ENCODE peak calls at places on chromosomes 1 and 21, in five cellular contexts. A is fibroblast of lung, M is PC-3, Q is HepG2, R is keratinocyte. W is an unnamed sample. For H4K20me1, the result is how much of the 10 kb centered on the place peaks cover.

GRCh38 chr1:180502361-180503273 is at the start of gene ACBD6:
- DNase-seq in A (peak), Q (peak), R (no peak), M (peak), W (peak)

GRCh38 chr21:33642896-33643657 is 776 bp downstream of the ITSN1 start:
- DNase-seq in R (no peak), Q (no peak), M (peak), A (peak), W (peak)

GRCh38 chr1:34013958-34014737 is 150.3 kb downstream of the HMGB4 start:
- DNase-seq in Q (no peak), M (no peak), A (no peak), R (no peak), W (no peak)

GRCh38 chr1:152109998-152110294 is 5.3 kb downstream of the TCHH start:
- DNase-seq in R (no peak), Q (no peak), M (no peak), A (no peak), W (no peak)

GRCh38 chr1:87155648-87156047 is 173.0 kb upstream of the LMO4 start:
- DNase-seq in Q (no peak), M (no peak), R (no peak), A (no peak), W (no peak)

GRCh38 chr1:28249013-28249870 is 10.1 kb upstream of the SESN2 start:
- DNase-seq in Q (no peak), A (peak), R (no peak), M (peak), W (peak)

GRCh38 chr1:151158311-151158710 is 1.9 kb downstream of the TNFAIP8L2 start:
- DNase-seq in M (no peak), R (no peak), Q (no peak), A (no peak), W (no peak)

GRCh38 chr1:33456302-33456886 is 16.1 kb upstream of the ZSCAN20 start:
- DNase-seq in M (no peak), Q (no peak), R (no peak), A (peak), W (no peak)

GRCh38 chr1:108830119-108831008 is 26.5 kb downstream of the AKNAD1 start:
- DNase-seq in A (peak), R (peak), Q (peak), M (peak), W (peak)

GRCh38 chr1:183267646-183268431 is 81.8 kb downstream of the LAMC2 start:
- DNase-seq in M (peak), R (peak), Q (no peak), A (peak), W (peak)

GRCh38 chr1:60541831-60542532 is 468.4 kb upstream of the C1orf87 start:
- DNase-seq in A (no peak), R (no peak), M (no peak), Q (no peak), W (no peak)

GRCh38 chr1:175572932-175573871 is 170.2 kb downstream of the TNR start:
- DNase-seq in R (no peak), Q (no peak), A (no peak), M (no peak), W (no peak)

GRCh38 chr21:43916691-43917514 is 51.9 kb downstream of the AGPAT3 start:
- DNase-seq in Q (no peak), A (no peak), M (no peak), R (no peak), W (no peak)

GRCh38 chr1:60281360-60281932 is 207.9 kb upstream of the C1orf87 start:
- DNase-seq in M (peak), Q (peak), A (peak), R (no peak), W (peak)

GRCh38 chr1:184632415-184633175 is 122.1 kb downstream of the EDEM3 start:
- DNase-seq in R (no peak), Q (no peak), A (no peak), M (peak), W (no peak)

GRCh38 chr1:91579658-91580228 is 79.1 kb downstream of the CDC7 start:
- DNase-seq in Q (no peak), A (no peak), M (no peak), R (no peak), W (no peak)

GRCh38 chr1:180927348-180927747 is 14.7 kb downstream of the KIAA1614 start:
- DNase-seq in R (no peak), Q (peak), M (no peak), A (no peak), W (no peak)

GRCh38 chr1:90175490-90176157 is 180.7 kb downstream of the ZNF326 start:
- DNase-seq in Q (no peak), A (no peak), R (no peak), M (no peak), W (no peak)

GRCh38 chr1:46793126-46793525 is 5.7 kb upstream of the CYP4B1 start:
- DNase-seq in M (no peak), A (no peak), R (no peak), Q (no peak), W (no peak)

GRCh38 chr1:33367488-33368405 is 46.8 kb upstream of the A3GALT2 start:
- DNase-seq in M (peak), Q (peak), A (peak), R (no peak), W (no peak)

GRCh38 chr1:110201157-110201825 is 8.8 kb upstream of the KCNC4 start:
- DNase-seq in M (no peak), R (no peak), A (no peak), Q (no peak), W (no peak)

GRCh38 chr1:170805957-170806662 is 129.2 kb upstream of the MROH9 start:
- DNase-seq in M (no peak), Q (no peak), A (no peak), R (no peak), W (no peak)

GRCh38 chr21:44658913-44659595 is 1.3 kb downstream of the KRTAP12-3 start:
- DNase-seq in R (no peak), Q (no peak), A (no peak), M (no peak), W (no peak)

GRCh38 chr21:41601573-41602371 is 93.8 kb upstream of the TMPRSS2 start:
- DNase-seq in Q (no peak), M (peak), A (peak), R (no peak), W (peak)

GRCh38 chr1:94926915-94927404 is at the start of gene CNN3:
- DNase-seq in A (peak), R (no peak), M (peak), Q (peak), W (peak)

GRCh38 chr1:226787071-226787470 is 48.0 kb upstream of the ITPKB start:
- DNase-seq in R (no peak), Q (no peak), A (no peak), M (no peak), W (no peak)

GRCh38 chr1:39540504-39541031 is 36.0 kb downstream of the PABPC4 start:
- DNase-seq in Q (no peak), A (peak), M (no peak), R (no peak), W (peak)

GRCh38 chr1:246153796-246154212 is 353.3 kb downstream of the SMYD3 start:
- DNase-seq in Q (no peak), M (peak), R (no peak), A (peak), W (peak)

GRCh38 chr1:50702395-50702794 is 257.7 kb downstream of the FAF1 start:
- DNase-seq in Q (no peak), A (no peak), R (no peak), M (no peak), W (no peak)

GRCh38 chr1:214117780-214118179 is 130.0 kb downstream of the PROX1 start:
- DNase-seq in M (no peak), A (no peak), R (no peak), Q (no peak), W (no peak)

GRCh38 chr1:7743346-7743745 is 27.8 kb upstream of the VAMP3 start:
- DNase-seq in M (no peak), A (no peak), Q (no peak), R (no peak), W (no peak)

GRCh38 chr1:193747579-193747978 is 561.2 kb upstream of the B3GALT2 start:
- DNase-seq in R (no peak), A (peak), Q (no peak), M (peak), W (peak)

GRCh38 chr1:201648066-201648910 is 109.4 kb downstream of the NAV1 start:
- DNase-seq in A (peak), Q (no peak), M (peak), R (no peak), W (peak)

GRCh38 chr1:15939181-15940109 is 36.5 kb downstream of the ZBTB17 start:
- DNase-seq in M (peak), A (peak), Q (peak), R (no peak), W (no peak)

GRCh38 chr1:21205416-21205815 is 28.7 kb upstream of the EIF4G3 start:
- DNase-seq in A (no peak), R (no peak), M (peak), Q (no peak), W (no peak)

GRCh38 chr1:149845416-149845815 is 54.0 kb upstream of the BOLA1 start:
- DNase-seq in M (no peak), R (no peak), Q (no peak), A (no peak), W (no peak)

GRCh38 chr1:213127074-213127473 is 76.0 kb downstream of the RPS6KC1 start:
- DNase-seq in R (no peak), M (peak), A (no peak), Q (no peak), W (no peak)

GRCh38 chr1:115134850-115135484 is 45.7 kb upstream of the TSPAN2 start:
- DNase-seq in R (no peak), M (peak), Q (no peak), A (peak), W (peak)

GRCh38 chr1:6485937-6486250 is 5.6 kb downstream of the PLEKHG5 start:
- DNase-seq in R (no peak), M (no peak), A (no peak), Q (no peak), W (no peak)

DNA sequence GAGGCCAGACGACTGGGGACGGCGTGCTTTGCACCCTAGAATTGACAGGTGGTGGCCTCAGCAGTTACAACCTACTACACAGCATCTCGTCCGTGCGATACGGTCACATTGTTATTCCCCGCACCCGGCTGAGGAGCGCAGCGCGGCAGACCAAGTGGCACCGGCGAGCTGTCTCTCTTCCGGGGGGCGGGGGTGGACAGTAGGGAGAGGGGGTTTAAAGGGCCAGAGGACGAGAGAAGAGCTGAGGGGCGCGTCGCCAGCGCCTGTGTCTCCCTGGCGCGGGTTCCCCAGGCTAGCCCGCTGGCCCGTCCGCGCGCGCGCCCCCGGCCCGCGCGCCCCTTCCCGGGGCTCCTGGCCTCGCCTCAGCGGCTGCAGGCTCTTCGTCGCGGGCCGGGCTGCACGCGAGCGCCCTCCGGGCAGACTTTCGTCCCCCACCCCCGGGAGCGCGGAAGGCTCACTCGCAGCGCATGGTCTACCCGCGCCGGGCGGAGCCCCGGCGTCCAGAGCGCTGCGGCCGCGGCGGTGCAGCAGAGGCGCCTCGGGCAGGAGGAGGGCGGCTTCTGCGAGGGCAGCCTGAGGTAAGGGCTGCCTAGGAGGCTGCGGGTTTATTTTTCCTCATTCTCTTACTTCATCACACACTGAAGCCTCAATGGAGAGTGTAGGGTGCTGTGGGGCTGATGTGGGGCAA is at the start of gene PDE4B:
- DNase-seq in M (no peak), R (no peak), A (peak), Q (no peak), W (peak)
- TF ChIP-seq EZH2 in M (no peak), R (no peak), A (no peak), Q (no peak), W (no peak)

GRCh38 chr1:225469051-225469450 is 41.2 kb upstream of the LBR start:
- DNase-seq in Q (no peak), M (no peak), R (no peak), A (no peak), W (no peak)
- H3K4me3 ChIP-seq in Q (no peak), M (no peak), R (no peak), A (no peak), W (no peak)

GRCh38 chr1:155976062-155976912 is 2.1 kb downstream of the ARHGEF2 start:
- DNase-seq in Q (no peak), M (peak), A (peak), R (no peak), W (peak)
- H4K20me1 ChIP-seq in Q (under half), M (under half), A (under half), R (under half), W (half or more)

DNA sequence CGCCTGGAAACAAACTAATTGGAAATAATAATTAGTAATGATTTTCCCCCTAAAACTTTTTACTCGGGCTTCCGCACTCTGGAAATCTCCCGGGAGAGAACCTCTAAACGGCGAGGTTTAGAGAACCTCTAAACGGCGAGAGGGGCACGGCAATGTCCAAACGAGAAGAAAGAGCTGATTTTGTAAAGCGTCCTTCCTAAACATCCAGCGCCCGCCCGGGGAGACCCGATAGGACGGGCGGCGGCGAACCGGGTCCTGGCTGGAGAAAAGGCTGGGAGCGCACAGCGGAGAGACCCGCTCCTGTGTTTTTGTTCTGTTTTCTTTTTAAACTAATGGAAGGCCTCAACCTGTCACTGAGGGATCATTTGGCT is 1.6 kb downstream of the PAX7 start:
- DNase-seq in Q (no peak), M (no peak), A (no peak), R (no peak), W (no peak)
- TF ChIP-seq EZH2 in Q (no peak), M (no peak), A (no peak), R (no peak), W (no peak)

DNA sequence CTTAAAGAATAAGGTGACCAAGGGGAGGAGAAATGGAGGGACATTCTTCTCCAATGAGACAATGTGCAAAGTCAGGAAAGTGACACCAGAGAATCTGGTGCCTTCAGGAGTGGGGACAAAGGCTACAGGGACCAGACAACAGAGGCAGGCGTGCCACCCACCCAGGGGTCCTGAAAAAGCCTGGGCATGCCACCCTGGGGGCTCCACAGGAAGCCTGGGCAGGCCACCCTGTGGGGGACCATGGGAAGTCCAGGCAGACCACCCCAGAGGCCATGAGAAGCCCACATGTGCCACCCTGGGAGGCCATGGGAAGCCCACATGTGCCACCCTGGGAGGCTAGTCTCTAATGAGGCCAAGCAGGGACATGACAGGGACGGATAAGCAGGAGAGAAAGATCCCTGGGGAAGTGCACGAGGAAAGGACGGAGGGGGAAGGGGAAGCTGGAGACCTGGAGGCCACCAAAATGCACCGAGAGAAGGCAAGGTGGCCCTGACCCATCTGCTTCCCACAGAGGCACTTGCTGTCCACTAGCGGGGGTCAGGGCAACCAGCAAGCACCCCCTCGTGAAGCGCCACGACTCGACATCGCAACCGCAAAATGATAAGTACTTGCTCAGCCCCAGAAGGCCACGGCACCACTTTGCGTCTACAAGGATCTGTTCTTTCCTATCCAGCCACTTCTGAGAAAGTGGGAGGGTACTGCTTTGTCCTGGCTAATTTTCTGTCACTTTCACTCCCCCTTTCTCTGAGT is 7.2 kb upstream of the PDE9A start:
- DNase-seq in A (no peak), Q (no peak), M (no peak), R (no peak), W (no peak)
- H3K4me3 ChIP-seq in A (no peak), Q (no peak), M (no peak), R (no peak), W (no peak)

GRCh38 chr1:2233997-2234761 is 6.1 kb downstream of the SKI start:
- DNase-seq in R (no peak), A (peak), M (peak), Q (peak), W (peak)
- H4K20me1 ChIP-seq in R (half or more), A (under half), M (half or more), Q (half or more), W (half or more)

GRCh38 chr1:1353389-1354151 is 4.4 kb upstream of the DVL1 start:
- DNase-seq in M (no peak), Q (no peak), A (no peak), R (no peak), W (no peak)

GRCh38 chr1:1356166-1356795 is 2.1 kb downstream of the MXRA8 start:
- DNase-seq in Q (no peak), R (no peak), M (no peak), A (no peak), W (no peak)

GRCh38 chr1:1352784-1353388 is 3.7 kb upstream of the DVL1 start:
- DNase-seq in R (no peak), M (no peak), Q (no peak), A (no peak), W (no peak)

GRCh38 chr1:1355376-1355775 is 3.0 kb downstream of the MXRA8 start:
- DNase-seq in M (peak), R (no peak), A (peak), Q (no peak), W (no peak)

DNA sequence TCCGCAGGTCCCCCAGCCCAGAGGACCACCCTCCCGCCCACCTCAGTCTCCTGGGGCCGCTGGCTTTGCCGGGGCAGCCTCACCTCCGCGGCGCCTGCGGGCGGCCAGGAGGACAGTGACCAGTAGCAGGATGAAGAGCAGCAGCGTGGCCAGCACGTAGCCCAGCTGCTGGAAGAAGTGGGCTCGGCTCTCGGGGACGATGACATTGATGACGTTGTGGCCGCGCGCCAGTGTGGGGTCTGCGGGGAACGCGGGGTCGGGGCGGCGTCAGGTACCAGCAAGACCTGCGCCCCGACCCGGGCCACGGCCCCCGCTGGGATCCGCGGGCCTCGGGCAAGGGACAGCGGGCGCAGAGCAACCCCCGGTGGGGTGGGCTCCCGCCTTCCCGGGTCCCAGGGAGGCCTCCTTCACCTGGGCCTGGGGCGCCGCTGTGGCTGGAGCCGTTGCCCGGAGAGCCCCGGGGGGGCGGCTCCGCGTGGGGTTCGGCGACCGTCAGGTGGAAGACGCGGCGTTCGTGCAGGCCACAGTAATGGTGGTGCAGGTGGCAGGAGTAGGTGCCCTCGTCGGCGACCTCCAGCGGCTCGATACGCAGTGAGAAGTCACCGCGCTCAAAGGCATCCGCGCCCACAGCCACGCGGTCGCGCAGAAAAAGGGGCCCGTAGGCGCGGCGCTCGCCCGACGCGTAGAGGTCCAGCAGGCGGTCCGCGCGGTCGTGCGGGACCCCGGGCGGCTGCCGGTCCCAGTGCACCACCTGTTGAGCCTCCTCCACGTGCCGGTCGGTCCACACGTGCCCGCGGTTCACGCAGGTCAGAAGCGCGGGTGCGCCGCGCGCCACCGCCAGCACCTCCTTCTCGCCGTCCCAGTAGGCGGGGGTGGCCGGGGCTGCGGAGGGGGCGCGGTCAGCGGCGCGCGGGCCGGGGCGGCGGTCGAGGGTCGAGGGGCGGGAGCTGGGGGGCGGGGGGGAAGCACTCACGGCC is 3.8 kb downstream of the MXRA8 start:
- DNase-seq in M (no peak), R (no peak), A (no peak), Q (no peak), W (no peak)
- TF ChIP-seq EZH2 in M (no peak), R (no peak), A (no peak), Q (no peak), W (no peak)